ENCODE peak calls at places on chromosomes 6 and 20, in eight cellular contexts. One of them, this sample, is unnamed. For H3K4me1, the result is how much of the 10 kb centered on the place peaks cover.

GRCh38 chr20:20956586-20956985 is 149.6 kb downstream of the LINC00237 start:
- DNase-seq in GM23338: no peak
- DNase-seq in HepG2: no peak
- DNase-seq in esophagus muscularis mucosa: no peak
- DNase-seq in transverse colon: no peak
- DNase-seq in spleen: no peak
- DNase-seq in H1: no peak
- DNase-seq in endothelial cell of umbilical vein: no peak
- DNase-seq in this sample: no peak

GRCh38 chr6:170187669-170188566 is 103.0 kb downstream of the DLL1 start:
- DNase-seq in GM23338: no peak
- DNase-seq in HepG2: no peak
- DNase-seq in spleen: no peak
- DNase-seq in transverse colon: no peak
- DNase-seq in esophagus muscularis mucosa: peak
- DNase-seq in endothelial cell of umbilical vein: no peak
- DNase-seq in H1: no peak
- DNase-seq in this sample: no peak

GRCh38 chr6:53043626-53044025 is 21.6 kb upstream of the FBXO9 start:
- DNase-seq in spleen: no peak
- DNase-seq in transverse colon: no peak
- DNase-seq in GM23338: peak
- DNase-seq in H1: no peak
- DNase-seq in HepG2: no peak
- DNase-seq in esophagus muscularis mucosa: no peak
- DNase-seq in endothelial cell of umbilical vein: no peak
- DNase-seq in this sample: no peak

GRCh38 chr6:69026243-69026642 is 391.2 kb downstream of the ADGRB3 start:
- DNase-seq in endothelial cell of umbilical vein: no peak
- DNase-seq in esophagus muscularis mucosa: no peak
- DNase-seq in GM23338: no peak
- DNase-seq in transverse colon: no peak
- DNase-seq in spleen: no peak
- DNase-seq in HepG2: no peak
- DNase-seq in H1: no peak
- DNase-seq in this sample: no peak

GRCh38 chr6:53671111-53671510 is 5.6 kb upstream of the KLHL31 start:
- DNase-seq in spleen: no peak
- DNase-seq in esophagus muscularis mucosa: no peak
- DNase-seq in transverse colon: no peak
- DNase-seq in GM23338: no peak
- DNase-seq in endothelial cell of umbilical vein: no peak
- DNase-seq in HepG2: no peak
- DNase-seq in H1: no peak
- DNase-seq in this sample: no peak

GRCh38 chr6:166598441-166599138 is 12.1 kb upstream of the RAMACL start:
- DNase-seq in endothelial cell of umbilical vein: peak
- DNase-seq in GM23338: no peak
- DNase-seq in HepG2: no peak
- DNase-seq in transverse colon: no peak
- DNase-seq in esophagus muscularis mucosa: no peak
- DNase-seq in H1: no peak
- DNase-seq in spleen: no peak
- DNase-seq in this sample: no peak

GRCh38 chr6:7727951-7728854 is 2.3 kb downstream of the BMP6 start:
- DNase-seq in spleen: peak
- DNase-seq in endothelial cell of umbilical vein: no peak
- DNase-seq in transverse colon: peak
- DNase-seq in GM23338: peak
- DNase-seq in H1: no peak
- DNase-seq in HepG2: no peak
- DNase-seq in esophagus muscularis mucosa: no peak
- DNase-seq in this sample: no peak

GRCh38 chr6:98137391-98137790 is 697.0 kb upstream of the POU3F2 start:
- DNase-seq in spleen: no peak
- DNase-seq in transverse colon: no peak
- DNase-seq in HepG2: no peak
- DNase-seq in GM23338: no peak
- DNase-seq in H1: no peak
- DNase-seq in endothelial cell of umbilical vein: no peak
- DNase-seq in esophagus muscularis mucosa: no peak
- DNase-seq in this sample: no peak

GRCh38 chr6:166503167-166503744 is 83.2 kb downstream of the RAMACL start:
- DNase-seq in esophagus muscularis mucosa: no peak
- DNase-seq in spleen: no peak
- DNase-seq in GM23338: no peak
- DNase-seq in endothelial cell of umbilical vein: no peak
- DNase-seq in transverse colon: no peak
- DNase-seq in H1: no peak
- DNase-seq in HepG2: no peak
- DNase-seq in this sample: no peak

GRCh38 chr20:61178431-61179080 is 73.5 kb upstream of the CDH4 start:
- DNase-seq in endothelial cell of umbilical vein: no peak
- DNase-seq in GM23338: no peak
- DNase-seq in spleen: no peak
- DNase-seq in HepG2: no peak
- DNase-seq in transverse colon: peak
- DNase-seq in H1: no peak
- DNase-seq in esophagus muscularis mucosa: no peak
- DNase-seq in this sample: no peak

GRCh38 chr6:5958948-5959347 is 47.8 kb downstream of the NRN1 start:
- DNase-seq in transverse colon: no peak
- DNase-seq in endothelial cell of umbilical vein: no peak
- DNase-seq in spleen: no peak
- DNase-seq in GM23338: peak
- DNase-seq in esophagus muscularis mucosa: no peak
- DNase-seq in H1: no peak
- DNase-seq in HepG2: no peak
- DNase-seq in this sample: no peak

GRCh38 chr6:90068264-90068663 is 174.0 kb downstream of the GJA10 start:
- DNase-seq in H1: no peak
- DNase-seq in transverse colon: no peak
- DNase-seq in esophagus muscularis mucosa: no peak
- DNase-seq in HepG2: no peak
- DNase-seq in endothelial cell of umbilical vein: peak
- DNase-seq in spleen: no peak
- DNase-seq in GM23338: no peak
- DNase-seq in this sample: no peak

GRCh38 chr6:9126845-9127560 is 691.7 kb upstream of the SLC35B3 start:
- DNase-seq in transverse colon: no peak
- DNase-seq in endothelial cell of umbilical vein: no peak
- DNase-seq in H1: no peak
- DNase-seq in GM23338: no peak
- DNase-seq in esophagus muscularis mucosa: no peak
- DNase-seq in spleen: no peak
- DNase-seq in HepG2: no peak
- DNase-seq in this sample: no peak

GRCh38 chr6:113137411-113137810 is 719.7 kb upstream of the MARCKS start:
- DNase-seq in HepG2: no peak
- DNase-seq in H1: no peak
- DNase-seq in transverse colon: no peak
- DNase-seq in endothelial cell of umbilical vein: peak
- DNase-seq in spleen: peak
- DNase-seq in esophagus muscularis mucosa: no peak
- DNase-seq in GM23338: peak
- DNase-seq in this sample: peak

GRCh38 chr20:23690581-23690980 is 1.7 kb upstream of the CST4 start:
- DNase-seq in spleen: no peak
- DNase-seq in esophagus muscularis mucosa: peak
- DNase-seq in transverse colon: no peak
- DNase-seq in endothelial cell of umbilical vein: no peak
- DNase-seq in H1: no peak
- DNase-seq in HepG2: no peak
- DNase-seq in GM23338: no peak
- DNase-seq in this sample: no peak

DNA sequence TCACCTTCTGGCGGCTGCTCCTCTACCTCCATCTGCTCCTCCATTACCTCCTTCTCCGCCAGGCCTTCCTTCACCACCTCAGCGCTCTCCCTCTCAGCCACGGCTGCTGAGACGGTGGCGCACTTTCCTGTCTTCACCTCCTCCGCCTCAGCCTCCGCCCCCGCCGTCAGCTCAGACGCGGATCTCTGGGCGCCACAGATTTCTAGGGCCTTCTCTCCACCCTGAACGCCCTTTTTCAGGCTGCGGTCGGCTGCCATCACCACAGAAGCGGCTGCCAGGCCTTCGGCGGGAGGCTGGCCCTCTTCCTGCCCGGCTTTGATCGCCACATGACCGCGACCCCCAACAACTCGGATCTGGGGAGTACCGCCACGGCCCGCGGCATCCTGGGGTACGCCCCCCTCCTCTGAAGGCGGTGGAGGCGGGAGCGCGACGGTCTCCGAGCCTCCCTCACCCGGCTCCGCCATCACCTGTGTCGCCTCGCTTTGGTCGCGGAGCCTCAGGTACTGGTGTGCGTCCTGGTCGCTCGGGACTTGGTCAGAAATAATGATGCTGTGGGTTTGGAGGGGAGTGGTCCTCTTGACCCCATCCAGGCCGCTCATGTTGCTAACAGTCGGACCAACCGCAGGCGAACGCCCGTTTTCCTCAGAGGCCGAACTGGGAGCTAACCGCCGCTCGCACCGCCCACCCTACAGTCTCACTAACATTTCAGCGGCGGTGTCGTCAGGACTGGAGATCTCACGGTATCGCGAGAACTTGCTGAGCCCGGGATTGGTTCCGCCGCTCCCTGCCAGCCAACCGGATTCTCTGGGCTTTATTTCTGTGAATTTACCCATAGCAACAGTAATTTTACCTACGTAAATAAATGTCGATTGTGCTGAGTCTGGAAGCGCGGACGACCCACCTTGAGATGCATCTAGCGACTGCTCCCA is at the start of gene TSPYL1:
- DNase-seq in esophagus muscularis mucosa: peak
- DNase-seq in endothelial cell of umbilical vein: peak
- DNase-seq in transverse colon: peak
- DNase-seq in GM23338: peak
- DNase-seq in HepG2: peak
- DNase-seq in spleen: peak
- DNase-seq in H1: peak
- DNase-seq in this sample: peak
- H3K4me1 ChIP-seq in esophagus muscularis mucosa: under half
- H3K4me1 ChIP-seq in endothelial cell of umbilical vein: under half
- H3K4me1 ChIP-seq in transverse colon: under half
- H3K4me1 ChIP-seq in GM23338: under half
- H3K4me1 ChIP-seq in HepG2: under half
- H3K4me1 ChIP-seq in spleen: half or more
- H3K4me1 ChIP-seq in H1: under half
- H3K4me1 ChIP-seq in this sample: half or more

GRCh38 chr6:2655844-2656433 is 94.8 kb downstream of the MYLK4 start:
- DNase-seq in transverse colon: no peak
- DNase-seq in HepG2: no peak
- DNase-seq in spleen: no peak
- DNase-seq in endothelial cell of umbilical vein: no peak
- DNase-seq in esophagus muscularis mucosa: no peak
- DNase-seq in GM23338: peak
- DNase-seq in H1: no peak
- DNase-seq in this sample: no peak

GRCh38 chr6:2659882-2660281 is 90.8 kb downstream of the MYLK4 start:
- DNase-seq in H1: peak
- DNase-seq in HepG2: no peak
- DNase-seq in endothelial cell of umbilical vein: no peak
- DNase-seq in spleen: no peak
- DNase-seq in GM23338: no peak
- DNase-seq in transverse colon: no peak
- DNase-seq in esophagus muscularis mucosa: peak
- DNase-seq in this sample: no peak

GRCh38 chr6:2658788-2659187 is 91.9 kb downstream of the MYLK4 start:
- DNase-seq in endothelial cell of umbilical vein: no peak
- DNase-seq in transverse colon: no peak
- DNase-seq in H1: no peak
- DNase-seq in spleen: no peak
- DNase-seq in HepG2: peak
- DNase-seq in esophagus muscularis mucosa: peak
- DNase-seq in GM23338: no peak
- DNase-seq in this sample: no peak

GRCh38 chr6:2653369-2654032 is 97.2 kb downstream of the MYLK4 start:
- DNase-seq in HepG2: no peak
- DNase-seq in transverse colon: no peak
- DNase-seq in H1: no peak
- DNase-seq in endothelial cell of umbilical vein: no peak
- DNase-seq in GM23338: no peak
- DNase-seq in spleen: no peak
- DNase-seq in esophagus muscularis mucosa: no peak
- DNase-seq in this sample: no peak

GRCh38 chr6:2656460-2657064 is 94.2 kb downstream of the MYLK4 start:
- DNase-seq in H1: no peak
- DNase-seq in spleen: no peak
- DNase-seq in endothelial cell of umbilical vein: peak
- DNase-seq in GM23338: no peak
- DNase-seq in transverse colon: no peak
- DNase-seq in esophagus muscularis mucosa: peak
- DNase-seq in HepG2: no peak
- DNase-seq in this sample: no peak
- TF ChIP-seq POLR2AphosphoS5 in H1: no peak
- TF ChIP-seq POLR2AphosphoS5 in spleen: no peak
- TF ChIP-seq POLR2AphosphoS5 in endothelial cell of umbilical vein: no peak
- TF ChIP-seq POLR2AphosphoS5 in GM23338: no peak
- TF ChIP-seq POLR2AphosphoS5 in transverse colon: no peak
- TF ChIP-seq POLR2AphosphoS5 in esophagus muscularis mucosa: no peak
- TF ChIP-seq POLR2AphosphoS5 in HepG2: no peak
- TF ChIP-seq POLR2AphosphoS5 in this sample: no peak

DNA sequence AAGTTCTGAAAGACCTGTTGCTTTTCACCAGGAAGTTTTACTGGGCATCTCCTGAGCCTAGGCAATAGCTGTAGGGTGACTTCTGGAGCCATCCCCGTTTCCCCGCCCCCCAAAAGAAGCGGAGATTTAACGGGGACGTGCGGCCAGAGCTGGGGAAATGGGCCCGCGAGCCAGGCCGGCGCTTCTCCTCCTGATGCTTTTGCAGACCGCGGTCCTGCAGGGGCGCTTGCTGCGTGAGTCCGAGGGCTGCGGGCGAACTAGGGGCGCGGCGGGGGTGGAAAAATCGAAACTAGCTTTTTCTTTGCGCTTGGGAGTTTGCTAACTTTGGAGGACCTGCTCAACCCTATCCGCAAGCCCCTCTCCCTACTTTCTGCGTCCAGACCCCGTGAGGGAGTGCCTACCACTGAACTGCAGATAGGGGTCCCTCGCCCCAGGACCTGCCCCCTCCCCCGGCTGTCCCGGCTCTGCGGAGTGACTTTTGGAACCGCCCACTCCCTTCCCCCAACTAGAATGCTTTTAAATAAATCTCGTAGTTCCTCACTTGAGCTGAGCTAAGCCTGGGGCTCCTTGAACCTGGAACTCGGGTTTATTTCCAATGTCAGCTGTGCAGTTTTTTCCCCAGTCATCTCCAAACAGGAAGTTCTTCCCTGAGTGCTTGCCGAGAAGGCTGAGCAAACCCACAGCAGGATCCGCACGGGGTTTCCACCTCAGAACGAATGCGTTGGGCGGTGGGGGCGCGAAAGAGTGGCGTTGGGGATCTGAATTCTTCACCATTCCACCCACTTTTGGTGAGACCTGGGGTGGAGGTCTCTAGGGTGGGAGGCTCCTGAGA is at the start of gene HFE:
- DNase-seq in spleen: peak
- DNase-seq in endothelial cell of umbilical vein: peak
- DNase-seq in HepG2: peak
- DNase-seq in transverse colon: peak
- DNase-seq in esophagus muscularis mucosa: no peak
- DNase-seq in GM23338: peak
- DNase-seq in H1: no peak
- DNase-seq in this sample: peak
- H3K27ac ChIP-seq in spleen: peak
- H3K27ac ChIP-seq in endothelial cell of umbilical vein: peak
- H3K27ac ChIP-seq in HepG2: peak
- H3K27ac ChIP-seq in transverse colon: peak
- H3K27ac ChIP-seq in esophagus muscularis mucosa: peak
- H3K27ac ChIP-seq in GM23338: no peak
- H3K27ac ChIP-seq in H1: no peak
- H3K27ac ChIP-seq in this sample: peak

GRCh38 chr20:50112512-50113419 is at the start of gene UBE2V1:
- DNase-seq in esophagus muscularis mucosa: peak
- DNase-seq in transverse colon: peak
- DNase-seq in H1: peak
- DNase-seq in endothelial cell of umbilical vein: peak
- DNase-seq in GM23338: peak
- DNase-seq in spleen: peak
- DNase-seq in HepG2: peak
- DNase-seq in this sample: peak
- H3K4me1 ChIP-seq in esophagus muscularis mucosa: half or more
- H3K4me1 ChIP-seq in transverse colon: half or more
- H3K4me1 ChIP-seq in H1: under half
- H3K4me1 ChIP-seq in endothelial cell of umbilical vein: half or more
- H3K4me1 ChIP-seq in GM23338: under half
- H3K4me1 ChIP-seq in spleen: half or more
- H3K4me1 ChIP-seq in HepG2: half or more
- H3K4me1 ChIP-seq in this sample: half or more

This sample was measured in suprapubic skin.